ENCODE peak calls at places on chromosomes 13 and 19, in seven cellular contexts. I, Y, L, R, D, B and U are unnamed samples.

GRCh38 chr13:90746230-90746629 is 601.3 kb upstream of the MIR17HG start:
- DNase-seq in I (no peak), Y (no peak), L (no peak), R (peak; percentile 4), D (no peak), B (no peak), U (no peak)

GRCh38 chr13:80508031-80508430 is 167.1 kb upstream of the SPRY2 start:
- DNase-seq in I (no peak), Y (no peak), L (no peak), R (no peak), D (no peak), B (no peak), U (no peak)

GRCh38 chr19:52542984-52543664 is 15.7 kb downstream of the ZNF808 start:
- DNase-seq in I (no peak), Y (no peak), L (no peak), R (no peak), D (no peak), B (no peak), U (peak; percentile 11)

GRCh38 chr13:105655046-105655445 is 880.4 kb downstream of the EFNB2 start:
- DNase-seq in I (no peak), Y (no peak), L (no peak), R (peak; percentile 25), D (no peak), B (peak; percentile 2), U (peak; percentile 6)

GRCh38 chr13:110914293-110915056 is 394 bp downstream of the ANKRD10 start:
- DNase-seq in I (no peak), Y (no peak), L (peak; percentile 76), R (peak; percentile 76), D (peak; percentile 83), B (peak; percentile 64), U (peak; percentile 79)

GRCh38 chr13:21234537-21234936 is 58.1 kb downstream of the MRPL57 start:
- DNase-seq in I (no peak), Y (peak; percentile 22), L (no peak), R (peak; percentile 8), D (no peak), B (no peak), U (peak; percentile 23)

GRCh38 chr13:31045621-31046081 is 113.2 kb downstream of the TEX26 start:
- DNase-seq in I (peak; percentile 68), Y (peak; percentile 94), L (peak; percentile 86), R (peak; percentile 96), D (no peak), B (peak; percentile 92), U (peak; percentile 92)

GRCh38 chr13:99505814-99506269 is 4.6 kb downstream of the TM9SF2 start:
- DNase-seq in I (no peak), Y (no peak), L (no peak), R (peak; percentile 29), D (no peak), B (peak; percentile 12), U (no peak)

GRCh38 chr13:94419304-94419943 is 60.1 kb downstream of the DCT start:
- DNase-seq in I (no peak), Y (no peak), L (no peak), R (peak; percentile 82), D (no peak), B (no peak), U (peak; percentile 35)

GRCh38 chr19:3278749-3279148 is 54.3 kb downstream of the CELF5 start:
- DNase-seq in I (no peak), Y (no peak), L (no peak), R (no peak), D (no peak), B (no peak), U (no peak)

GRCh38 chr13:47415048-47415447 is 518.2 kb upstream of the HTR2A start:
- DNase-seq in I (no peak), Y (no peak), L (no peak), R (no peak), D (no peak), B (no peak), U (no peak)

GRCh38 chr19:55494172-55494761 is 6.0 kb downstream of the SSC5D start:
- DNase-seq in I (peak; percentile 74), Y (no peak), L (no peak), R (no peak), D (no peak), B (no peak), U (peak; percentile 85)

GRCh38 chr13:109919715-109920375 is 133.5 kb upstream of the IRS2 start:
- DNase-seq in I (no peak), Y (no peak), L (no peak), R (peak; percentile 59), D (no peak), B (no peak), U (no peak)

GRCh38 chr13:53873558-53873957 is 844.9 kb downstream of the OLFM4 start:
- DNase-seq in I (no peak), Y (no peak), L (no peak), R (no peak), D (no peak), B (no peak), U (no peak)

GRCh38 chr13:44140146-44140545 is 233.5 kb upstream of the SERP2 start:
- DNase-seq in I (no peak), Y (no peak), L (peak; percentile 76), R (no peak), D (peak; percentile 28), B (no peak), U (no peak)

GRCh38 chr13:73816702-73817101 is 317.5 kb downstream of the KLF12 start:
- DNase-seq in I (no peak), Y (no peak), L (no peak), R (peak; percentile 36), D (no peak), B (no peak), U (peak; percentile 2)

GRCh38 chr19:31204115-31204514 is 145.1 kb downstream of the TSHZ3 start:
- DNase-seq in I (no peak), Y (no peak), L (no peak), R (no peak), D (no peak), B (no peak), U (no peak)

GRCh38 chr19:46015961-46016425 is 6.9 kb downstream of the PGLYRP1 start:
- DNase-seq in I (no peak), Y (no peak), L (no peak), R (no peak), D (no peak), B (peak; percentile 35), U (peak; percentile 65)

GRCh38 chr13:66076417-66076816 is 1153.7 kb downstream of the PCDH9 start:
- DNase-seq in I (no peak), Y (no peak), L (no peak), R (peak; percentile 76), D (no peak), B (no peak), U (no peak)

GRCh38 chr13:32426191-32426980 is 1.5 kb downstream of the N4BP2L1 start:
- DNase-seq in I (no peak), Y (no peak), L (peak; percentile 43), R (no peak), D (peak; percentile 32), B (peak; percentile 54), U (peak; percentile 24)

GRCh38 chr13:22449251-22449650 is 731.5 kb upstream of the SGCG start:
- DNase-seq in I (no peak), Y (no peak), L (no peak), R (no peak), D (no peak), B (no peak), U (no peak)

GRCh38 chr13:114097893-114098688 is 34.3 kb downstream of the RASA3 start:
- DNase-seq in I (no peak), Y (no peak), L (no peak), R (no peak), D (no peak), B (no peak), U (no peak)

GRCh38 chr13:95301947-95302386 is 716 bp upstream of the ABCC4 start:
- DNase-seq in I (no peak), Y (no peak), L (no peak), R (no peak), D (no peak), B (no peak), U (no peak)

GRCh38 chr13:111658150-111659100 is 338.0 kb downstream of the TEX29 start:
- DNase-seq in I (no peak), Y (no peak), L (no peak), R (no peak), D (peak; percentile 88), B (no peak), U (peak; percentile 8)

GRCh38 chr19:34662919-34663318 is 14.0 kb downstream of the SCGB2B2 start:
- DNase-seq in I (no peak), Y (peak; percentile 48), L (no peak), R (peak; percentile 21), D (no peak), B (no peak), U (peak; percentile 24)

GRCh38 chr19:2803486-2804155 is 16.0 kb upstream of the ZNF554 start:
- DNase-seq in I (no peak), Y (no peak), L (no peak), R (no peak), D (no peak), B (no peak), U (no peak)

GRCh38 chr19:45560686-45561085 is 23.9 kb downstream of the OPA3 start:
- DNase-seq in I (no peak), Y (no peak), L (no peak), R (no peak), D (no peak), B (no peak), U (no peak)

GRCh38 chr13:33016414-33017409 is at the start of gene KL:
- DNase-seq in I (no peak), Y (no peak), L (peak; percentile 23), R (no peak), D (no peak), B (no peak), U (peak; percentile 2)

GRCh38 chr19:46659151-46660007 is 1.6 kb downstream of the DACT3 start:
- DNase-seq in I (no peak), Y (no peak), L (peak; percentile 38), R (no peak), D (no peak), B (no peak), U (peak; percentile 32)

GRCh38 chr19:57269515-57270250 is 10.6 kb upstream of the ZNF460 start:
- DNase-seq in I (peak; percentile 44), Y (peak; percentile 43), L (no peak), R (peak; percentile 81), D (no peak), B (no peak), U (peak; percentile 67)

GRCh38 chr19:8938576-8938975 is 71.6 kb downstream of the MUC16 start:
- DNase-seq in I (no peak), Y (no peak), L (no peak), R (no peak), D (no peak), B (no peak), U (no peak)

GRCh38 chr19:58335630-58336029 is 8.8 kb downstream of the ZSCAN22 start:
- DNase-seq in I (no peak), Y (no peak), L (no peak), R (no peak), D (no peak), B (no peak), U (no peak)

GRCh38 chr19:16371540-16371986 is 46.9 kb downstream of the KLF2 start:
- DNase-seq in I (no peak), Y (no peak), L (peak; percentile 85), R (no peak), D (no peak), B (no peak), U (no peak)

GRCh38 chr19:48999481-49000325 is 6.0 kb downstream of the RUVBL2 start:
- DNase-seq in I (no peak), Y (no peak), L (peak; percentile 66), R (peak; percentile 54), D (no peak), B (peak; percentile 29), U (peak; percentile 78)

GRCh38 chr19:42114412-42114811 is 17.8 kb downstream of the POU2F2 start:
- DNase-seq in I (no peak), Y (no peak), L (no peak), R (peak; percentile 45), D (peak; percentile 88), B (no peak), U (peak; percentile 61)